ENCODE peak calls at places on chromosomes 7 and 10, in six cellular contexts. One of them, this sample, is unnamed.

GRCh38 chr7:123070702-123071286 is 75.3 kb upstream of the TAS2R16 start:
- DNase-seq in CD8-positive, alpha-beta memory T cell: no peak
- DNase-seq in psoas muscle: no peak
- DNase-seq in A549: peak; percentile 39
- DNase-seq in kidney: no peak
- DNase-seq in IMR-90: no peak
- DNase-seq in this sample: no peak

GRCh38 chr7:106613861-106614560 is 46.9 kb downstream of the CCDC71L start:
- DNase-seq in CD8-positive, alpha-beta memory T cell: no peak
- DNase-seq in A549: no peak
- DNase-seq in IMR-90: peak; percentile 43
- DNase-seq in kidney: no peak
- DNase-seq in psoas muscle: no peak
- DNase-seq in this sample: no peak

GRCh38 chr7:128922496-128923410 is 12.2 kb upstream of the KCP start:
- DNase-seq in psoas muscle: peak; percentile 23
- DNase-seq in CD8-positive, alpha-beta memory T cell: no peak
- DNase-seq in A549: no peak
- DNase-seq in kidney: no peak
- DNase-seq in IMR-90: no peak
- DNase-seq in this sample: no peak

GRCh38 chr10:100637785-100638184 is 102.0 kb downstream of the HIF1AN start:
- DNase-seq in CD8-positive, alpha-beta memory T cell: no peak
- DNase-seq in psoas muscle: no peak
- DNase-seq in A549: peak; percentile 62
- DNase-seq in IMR-90: no peak
- DNase-seq in kidney: no peak
- DNase-seq in this sample: no peak

GRCh38 chr10:49280001-49280408 is 19.0 kb upstream of the C10orf71 start:
- DNase-seq in CD8-positive, alpha-beta memory T cell: no peak
- DNase-seq in kidney: no peak
- DNase-seq in A549: no peak
- DNase-seq in psoas muscle: no peak
- DNase-seq in IMR-90: peak; percentile 15
- DNase-seq in this sample: no peak

GRCh38 chr10:80477-81105 is 31.5 kb upstream of the TUBB8 start:
- DNase-seq in CD8-positive, alpha-beta memory T cell: no peak
- DNase-seq in IMR-90: no peak
- DNase-seq in psoas muscle: no peak
- DNase-seq in A549: no peak
- DNase-seq in kidney: no peak
- DNase-seq in this sample: no peak

GRCh38 chr7:121824276-121824675 is 48.7 kb upstream of the PTPRZ1 start:
- DNase-seq in A549: no peak
- DNase-seq in CD8-positive, alpha-beta memory T cell: no peak
- DNase-seq in kidney: no peak
- DNase-seq in psoas muscle: no peak
- DNase-seq in IMR-90: no peak
- DNase-seq in this sample: no peak

GRCh38 chr7:69678794-69679103 is 80.5 kb downstream of the AUTS2 start:
- DNase-seq in A549: no peak
- DNase-seq in CD8-positive, alpha-beta memory T cell: no peak
- DNase-seq in IMR-90: no peak
- DNase-seq in psoas muscle: no peak
- DNase-seq in kidney: no peak
- DNase-seq in this sample: no peak

GRCh38 chr7:5613607-5614006 is 167.9 kb downstream of the RNF216 start:
- DNase-seq in CD8-positive, alpha-beta memory T cell: no peak
- DNase-seq in A549: no peak
- DNase-seq in psoas muscle: no peak
- DNase-seq in kidney: no peak
- DNase-seq in IMR-90: no peak
- DNase-seq in this sample: no peak

GRCh38 chr10:34859170-34859569 is 44.1 kb upstream of the PARD3 start:
- DNase-seq in A549: no peak
- DNase-seq in CD8-positive, alpha-beta memory T cell: no peak
- DNase-seq in kidney: no peak
- DNase-seq in IMR-90: peak; percentile 26
- DNase-seq in psoas muscle: no peak
- DNase-seq in this sample: no peak

GRCh38 chr7:142482899-142483658 is 225.2 kb upstream of the PRSS58 start:
- DNase-seq in IMR-90: peak; percentile 66
- DNase-seq in CD8-positive, alpha-beta memory T cell: peak; percentile 52
- DNase-seq in A549: peak; percentile 25
- DNase-seq in psoas muscle: peak; percentile 62
- DNase-seq in kidney: no peak
- DNase-seq in this sample: peak; percentile 25

GRCh38 chr7:73847941-73848723 is 5.8 kb upstream of the METTL27 start:
- DNase-seq in psoas muscle: no peak
- DNase-seq in IMR-90: no peak
- DNase-seq in CD8-positive, alpha-beta memory T cell: no peak
- DNase-seq in kidney: no peak
- DNase-seq in A549: no peak
- DNase-seq in this sample: no peak

GRCh38 chr7:73844131-73844547 is 1.8 kb upstream of the METTL27 start:
- DNase-seq in psoas muscle: no peak
- DNase-seq in IMR-90: no peak
- DNase-seq in A549: no peak
- DNase-seq in kidney: no peak
- DNase-seq in CD8-positive, alpha-beta memory T cell: no peak
- DNase-seq in this sample: no peak

GRCh38 chr7:73842248-73842895 is at the start of gene METTL27:
- DNase-seq in IMR-90: peak; percentile 91
- DNase-seq in kidney: peak; percentile 98
- DNase-seq in A549: peak; percentile 92
- DNase-seq in psoas muscle: peak; percentile 96
- DNase-seq in CD8-positive, alpha-beta memory T cell: peak; percentile 84
- DNase-seq in this sample: peak; percentile 95

GRCh38 chr7:73841689-73842247 is 548 bp downstream of the METTL27 start:
- DNase-seq in CD8-positive, alpha-beta memory T cell: no peak
- DNase-seq in psoas muscle: no peak
- DNase-seq in A549: peak; percentile 69
- DNase-seq in kidney: peak; percentile 73
- DNase-seq in IMR-90: no peak
- DNase-seq in this sample: no peak

GRCh38 chr7:73844848-73845460 is 2.6 kb upstream of the METTL27 start:
- DNase-seq in psoas muscle: no peak
- DNase-seq in IMR-90: peak; percentile 75
- DNase-seq in A549: no peak
- DNase-seq in kidney: no peak
- DNase-seq in CD8-positive, alpha-beta memory T cell: no peak
- DNase-seq in this sample: peak; percentile 52
- H3K27ac ChIP-seq in psoas muscle: no peak overlapping the region
- H3K27ac ChIP-seq in IMR-90: no peak overlapping the region
- H3K27ac ChIP-seq in A549: no peak overlapping the region
- H3K27ac ChIP-seq in kidney: no peak overlapping the region
- H3K27ac ChIP-seq in CD8-positive, alpha-beta memory T cell: no peak overlapping the region
- H3K27ac ChIP-seq in this sample: peak overlapping the region; percentile 61

GRCh38 chr7:47185193-47185592 is 396.7 kb downstream of the TNS3 start:
- DNase-seq in psoas muscle: no peak
- DNase-seq in IMR-90: no peak
- DNase-seq in A549: no peak
- DNase-seq in kidney: no peak
- DNase-seq in CD8-positive, alpha-beta memory T cell: no peak
- DNase-seq in this sample: no peak
- H3K27ac ChIP-seq in psoas muscle: peak overlapping the region; percentile 23
- H3K27ac ChIP-seq in IMR-90: no peak overlapping the region
- H3K27ac ChIP-seq in A549: no peak overlapping the region
- H3K27ac ChIP-seq in kidney: no peak overlapping the region
- H3K27ac ChIP-seq in CD8-positive, alpha-beta memory T cell: no peak overlapping the region
- H3K27ac ChIP-seq in this sample: no peak overlapping the region

GRCh38 chr7:84336303-84336702 is 141.7 kb upstream of the SEMA3A start:
- DNase-seq in psoas muscle: no peak
- DNase-seq in IMR-90: peak; percentile 88
- DNase-seq in CD8-positive, alpha-beta memory T cell: no peak
- DNase-seq in A549: no peak
- DNase-seq in kidney: no peak
- DNase-seq in this sample: no peak
- H3K27ac ChIP-seq in psoas muscle: no peak overlapping the region
- H3K27ac ChIP-seq in IMR-90: no peak overlapping the region
- H3K27ac ChIP-seq in CD8-positive, alpha-beta memory T cell: no peak overlapping the region
- H3K27ac ChIP-seq in A549: no peak overlapping the region
- H3K27ac ChIP-seq in kidney: no peak overlapping the region
- H3K27ac ChIP-seq in this sample: no peak overlapping the region

GRCh38 chr7:111954474-111955311 is 251.5 kb downstream of the DOCK4 start:
- DNase-seq in A549: no peak
- DNase-seq in IMR-90: no peak
- DNase-seq in kidney: peak; percentile 73
- DNase-seq in CD8-positive, alpha-beta memory T cell: no peak
- DNase-seq in psoas muscle: no peak
- DNase-seq in this sample: no peak
- H3K27ac ChIP-seq in A549: no peak overlapping the region
- H3K27ac ChIP-seq in IMR-90: no peak overlapping the region
- H3K27ac ChIP-seq in kidney: peak overlapping the region; percentile 53
- H3K27ac ChIP-seq in CD8-positive, alpha-beta memory T cell: no peak overlapping the region
- H3K27ac ChIP-seq in psoas muscle: no peak overlapping the region
- H3K27ac ChIP-seq in this sample: peak overlapping the region; percentile 63